ENCODE peak calls at places on chromosomes 2 and 18, in five cellular contexts. One of them, this sample, is unnamed.

GRCh38 chr2:43507137-43507536 is 88.7 kb downstream of the THADA start:
- DNase-seq in right cardiac atrium: no peak
- DNase-seq in heart left ventricle: no peak
- DNase-seq in fibroblast of lung: no peak
- DNase-seq in mesenchymal stem cell: no peak
- DNase-seq in this sample: peak; percentile 59

GRCh38 chr2:101521497-101521896 is 46.6 kb upstream of the RFX8 start:
- DNase-seq in heart left ventricle: no peak
- DNase-seq in right cardiac atrium: no peak
- DNase-seq in mesenchymal stem cell: no peak
- DNase-seq in fibroblast of lung: no peak
- DNase-seq in this sample: no peak

GRCh38 chr2:30514134-30514860 is 67.3 kb downstream of the LCLAT1 start:
- DNase-seq in right cardiac atrium: peak; percentile 62
- DNase-seq in mesenchymal stem cell: peak; percentile 78
- DNase-seq in heart left ventricle: peak; percentile 69
- DNase-seq in fibroblast of lung: peak; percentile 89
- DNase-seq in this sample: peak; percentile 52

GRCh38 chr2:240226672-240227537 is 86.4 kb upstream of the OTOS start:
- DNase-seq in mesenchymal stem cell: no peak
- DNase-seq in fibroblast of lung: no peak
- DNase-seq in heart left ventricle: peak; percentile 13
- DNase-seq in right cardiac atrium: no peak
- DNase-seq in this sample: no peak

GRCh38 chr2:146912536-146912935 is 932.3 kb upstream of the ACVR2A start:
- DNase-seq in mesenchymal stem cell: no peak
- DNase-seq in heart left ventricle: no peak
- DNase-seq in fibroblast of lung: no peak
- DNase-seq in right cardiac atrium: no peak
- DNase-seq in this sample: no peak

GRCh38 chr2:127479219-127479825 is 47.0 kb downstream of the IWS1 start:
- DNase-seq in right cardiac atrium: no peak
- DNase-seq in mesenchymal stem cell: peak; percentile 71
- DNase-seq in heart left ventricle: no peak
- DNase-seq in fibroblast of lung: peak; percentile 81
- DNase-seq in this sample: peak; percentile 12

GRCh38 chr2:45141883-45142866 is 132.9 kb upstream of the SIX2 start:
- DNase-seq in heart left ventricle: no peak
- DNase-seq in mesenchymal stem cell: no peak
- DNase-seq in fibroblast of lung: no peak
- DNase-seq in right cardiac atrium: no peak
- DNase-seq in this sample: no peak

GRCh38 chr2:80547344-80547743 is 242.8 kb upstream of the LRRTM1 start:
- DNase-seq in fibroblast of lung: no peak
- DNase-seq in mesenchymal stem cell: no peak
- DNase-seq in heart left ventricle: no peak
- DNase-seq in right cardiac atrium: no peak
- DNase-seq in this sample: no peak

GRCh38 chr2:127577973-127578372 is 42.5 kb downstream of the MYO7B start:
- DNase-seq in heart left ventricle: peak; percentile 11
- DNase-seq in right cardiac atrium: no peak
- DNase-seq in fibroblast of lung: no peak
- DNase-seq in mesenchymal stem cell: no peak
- DNase-seq in this sample: no peak

GRCh38 chr2:9168851-9169250 is 37.8 kb upstream of the ASAP2 start:
- DNase-seq in mesenchymal stem cell: no peak
- DNase-seq in right cardiac atrium: no peak
- DNase-seq in fibroblast of lung: no peak
- DNase-seq in heart left ventricle: no peak
- DNase-seq in this sample: no peak

GRCh38 chr2:191836853-191837769 is 9.8 kb downstream of the CAVIN2 start:
- DNase-seq in mesenchymal stem cell: no peak
- DNase-seq in heart left ventricle: peak; percentile 40
- DNase-seq in right cardiac atrium: peak; percentile 47
- DNase-seq in fibroblast of lung: peak; percentile 33
- DNase-seq in this sample: no peak

GRCh38 chr2:204260162-204260877 is 285.0 kb upstream of the PARD3B start:
- DNase-seq in heart left ventricle: peak; percentile 70
- DNase-seq in mesenchymal stem cell: peak; percentile 84
- DNase-seq in right cardiac atrium: peak; percentile 86
- DNase-seq in fibroblast of lung: peak; percentile 78
- DNase-seq in this sample: peak; percentile 19

GRCh38 chr2:158179660-158180059 is 78.0 kb downstream of the UPP2 start:
- DNase-seq in fibroblast of lung: peak; percentile 54
- DNase-seq in heart left ventricle: no peak
- DNase-seq in mesenchymal stem cell: peak; percentile 38
- DNase-seq in right cardiac atrium: no peak
- DNase-seq in this sample: no peak

GRCh38 chr18:5066380-5066977 is 130.6 kb downstream of the AKAIN1 start:
- DNase-seq in heart left ventricle: no peak
- DNase-seq in fibroblast of lung: no peak
- DNase-seq in mesenchymal stem cell: no peak
- DNase-seq in right cardiac atrium: no peak
- DNase-seq in this sample: no peak

GRCh38 chr2:24353933-24354332 is 6.4 kb downstream of the ITSN2 start:
- DNase-seq in mesenchymal stem cell: no peak
- DNase-seq in fibroblast of lung: no peak
- DNase-seq in heart left ventricle: no peak
- DNase-seq in right cardiac atrium: no peak
- DNase-seq in this sample: no peak

GRCh38 chr18:77046994-77047393 is 85.6 kb downstream of the MBP start:
- DNase-seq in fibroblast of lung: no peak
- DNase-seq in right cardiac atrium: no peak
- DNase-seq in mesenchymal stem cell: no peak
- DNase-seq in heart left ventricle: no peak
- DNase-seq in this sample: no peak

GRCh38 chr18:71503222-71503621 is 1040.9 kb downstream of the CBLN2 start:
- DNase-seq in mesenchymal stem cell: no peak
- DNase-seq in right cardiac atrium: no peak
- DNase-seq in fibroblast of lung: no peak
- DNase-seq in heart left ventricle: no peak
- DNase-seq in this sample: no peak

GRCh38 chr2:96842600-96842999 is 1.2 kb downstream of the ANKRD23 start:
- DNase-seq in fibroblast of lung: no peak
- DNase-seq in heart left ventricle: peak; percentile 64
- DNase-seq in mesenchymal stem cell: no peak
- DNase-seq in right cardiac atrium: peak; percentile 83
- DNase-seq in this sample: no peak

GRCh38 chr18:63314991-63315662 is 4.4 kb downstream of the BCL2 start:
- DNase-seq in mesenchymal stem cell: no peak
- DNase-seq in heart left ventricle: no peak
- DNase-seq in fibroblast of lung: no peak
- DNase-seq in right cardiac atrium: no peak
- DNase-seq in this sample: no peak

GRCh38 chr2:236369606-236370005 is 105.4 kb upstream of the ASB18 start:
- DNase-seq in right cardiac atrium: peak; percentile 80
- DNase-seq in mesenchymal stem cell: no peak
- DNase-seq in heart left ventricle: no peak
- DNase-seq in fibroblast of lung: no peak
- DNase-seq in this sample: no peak

GRCh38 chr2:234446404-234447076 is 50.3 kb downstream of the ARL4C start:
- DNase-seq in mesenchymal stem cell: peak; percentile 21
- DNase-seq in fibroblast of lung: no peak
- DNase-seq in heart left ventricle: peak; percentile 77
- DNase-seq in right cardiac atrium: peak; percentile 85
- DNase-seq in this sample: peak; percentile 96

GRCh38 chr18:49904871-49905555 is 91.7 kb upstream of the ACAA2 start:
- DNase-seq in mesenchymal stem cell: no peak
- DNase-seq in right cardiac atrium: no peak
- DNase-seq in heart left ventricle: no peak
- DNase-seq in fibroblast of lung: no peak
- DNase-seq in this sample: no peak

GRCh38 chr2:204825054-204825453 is 279.8 kb downstream of the PARD3B start:
- DNase-seq in heart left ventricle: no peak
- DNase-seq in mesenchymal stem cell: peak; percentile 25
- DNase-seq in fibroblast of lung: no peak
- DNase-seq in right cardiac atrium: no peak
- DNase-seq in this sample: no peak

GRCh38 chr2:231604101-231604684 is 11.5 kb downstream of the TEX44 start:
- DNase-seq in right cardiac atrium: peak; percentile 83
- DNase-seq in heart left ventricle: peak; percentile 54
- DNase-seq in mesenchymal stem cell: no peak
- DNase-seq in fibroblast of lung: no peak
- DNase-seq in this sample: peak; percentile 69

GRCh38 chr2:14778015-14778414 is 145.5 kb downstream of the LRATD1 start:
- DNase-seq in right cardiac atrium: no peak
- DNase-seq in heart left ventricle: no peak
- DNase-seq in mesenchymal stem cell: peak; percentile 5
- DNase-seq in fibroblast of lung: peak; percentile 26
- DNase-seq in this sample: peak; percentile 84

GRCh38 chr2:8036366-8036765 is 645.5 kb upstream of the ID2 start:
- DNase-seq in right cardiac atrium: no peak
- DNase-seq in fibroblast of lung: no peak
- DNase-seq in heart left ventricle: no peak
- DNase-seq in mesenchymal stem cell: no peak
- DNase-seq in this sample: no peak

GRCh38 chr2:126359494-126359893 is 296.5 kb upstream of the GYPC start:
- DNase-seq in right cardiac atrium: no peak
- DNase-seq in fibroblast of lung: peak; percentile 15
- DNase-seq in heart left ventricle: no peak
- DNase-seq in mesenchymal stem cell: peak; percentile 26
- DNase-seq in this sample: no peak

GRCh38 chr2:140256080-140256479 is 1475.9 kb upstream of the NXPH2 start:
- DNase-seq in fibroblast of lung: no peak
- DNase-seq in right cardiac atrium: no peak
- DNase-seq in mesenchymal stem cell: no peak
- DNase-seq in heart left ventricle: no peak
- DNase-seq in this sample: no peak

GRCh38 chr2:217927601-217928323 is 75.0 kb downstream of the TNS1 start:
- DNase-seq in heart left ventricle: no peak
- DNase-seq in fibroblast of lung: no peak
- DNase-seq in right cardiac atrium: no peak
- DNase-seq in mesenchymal stem cell: no peak
- DNase-seq in this sample: no peak

GRCh38 chr2:217922101-217923006 is 80.4 kb downstream of the TNS1 start:
- DNase-seq in right cardiac atrium: peak; percentile 82
- DNase-seq in mesenchymal stem cell: no peak
- DNase-seq in fibroblast of lung: peak; percentile 26
- DNase-seq in heart left ventricle: peak; percentile 65
- DNase-seq in this sample: no peak

GRCh38 chr2:217923007-217923686 is 79.6 kb downstream of the TNS1 start:
- DNase-seq in heart left ventricle: no peak
- DNase-seq in right cardiac atrium: peak; percentile 7
- DNase-seq in fibroblast of lung: no peak
- DNase-seq in mesenchymal stem cell: no peak
- DNase-seq in this sample: no peak

GRCh38 chr2:217926801-217927200 is 76.0 kb downstream of the TNS1 start:
- DNase-seq in heart left ventricle: no peak
- DNase-seq in fibroblast of lung: no peak
- DNase-seq in right cardiac atrium: no peak
- DNase-seq in mesenchymal stem cell: no peak
- DNase-seq in this sample: no peak

DNA sequence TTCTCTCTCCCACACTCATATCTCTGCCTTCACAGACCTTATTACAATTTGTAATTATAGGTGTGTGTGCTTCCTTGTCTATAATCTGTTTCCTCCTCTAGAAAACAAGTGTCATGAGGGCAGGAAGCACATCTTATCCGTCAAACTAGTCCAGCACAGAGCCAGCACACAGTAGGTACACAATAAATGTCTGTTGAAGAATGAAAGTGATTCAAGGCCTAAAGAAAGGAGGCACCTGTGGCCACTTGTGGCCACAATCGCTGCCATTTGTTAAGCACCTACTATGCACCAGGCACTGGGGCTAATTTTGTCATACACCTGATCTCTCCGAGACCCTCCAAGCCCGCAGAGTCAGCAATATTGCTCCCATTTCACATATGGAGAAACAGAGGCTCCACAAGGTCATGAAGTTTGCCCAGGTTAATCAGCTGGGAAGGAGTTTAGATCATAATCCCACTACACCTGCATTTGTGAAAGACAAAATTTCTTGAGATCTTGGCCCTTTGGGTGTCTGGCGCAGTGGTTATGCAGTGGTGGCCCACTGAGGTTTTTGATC is 78.4 kb downstream of the TNS1 start:
- DNase-seq in fibroblast of lung: no peak
- DNase-seq in right cardiac atrium: peak; percentile 4
- DNase-seq in mesenchymal stem cell: no peak
- DNase-seq in heart left ventricle: no peak
- DNase-seq in this sample: no peak
- H3K27ac ChIP-seq in fibroblast of lung: no peak overlapping the region
- H3K27ac ChIP-seq in right cardiac atrium: peak overlapping the region; percentile 70
- H3K27ac ChIP-seq in mesenchymal stem cell: no peak overlapping the region
- H3K27ac ChIP-seq in heart left ventricle: peak overlapping the region; percentile 94
- H3K27ac ChIP-seq in this sample: no peak overlapping the region

GRCh38 chr18:58316400-58316942 is 272.4 kb downstream of the NEDD4L start:
- DNase-seq in fibroblast of lung: no peak
- DNase-seq in heart left ventricle: no peak
- DNase-seq in right cardiac atrium: no peak
- DNase-seq in mesenchymal stem cell: no peak
- DNase-seq in this sample: no peak
- H3K27ac ChIP-seq in fibroblast of lung: no peak overlapping the region
- H3K27ac ChIP-seq in heart left ventricle: peak overlapping the region; percentile 64
- H3K27ac ChIP-seq in right cardiac atrium: peak overlapping the region; percentile 77
- H3K27ac ChIP-seq in mesenchymal stem cell: no peak overlapping the region
- H3K27ac ChIP-seq in this sample: peak overlapping the region; percentile 91

GRCh38 chr2:64203131-64204005 is 59.1 kb upstream of the PELI1 start:
- DNase-seq in mesenchymal stem cell: peak; percentile 92
- DNase-seq in right cardiac atrium: no peak
- DNase-seq in heart left ventricle: no peak
- DNase-seq in fibroblast of lung: peak; percentile 72
- DNase-seq in this sample: peak; percentile 61

GRCh38 chr2:64201086-64201627 is 56.9 kb upstream of the PELI1 start:
- DNase-seq in heart left ventricle: no peak
- DNase-seq in fibroblast of lung: no peak
- DNase-seq in right cardiac atrium: no peak
- DNase-seq in mesenchymal stem cell: peak; percentile 33
- DNase-seq in this sample: no peak

GRCh38 chr2:64204006-64204632 is 59.9 kb upstream of the PELI1 start:
- DNase-seq in right cardiac atrium: peak; percentile 56
- DNase-seq in mesenchymal stem cell: peak; percentile 98
- DNase-seq in fibroblast of lung: peak; percentile 36
- DNase-seq in heart left ventricle: peak; percentile 36
- DNase-seq in this sample: peak; percentile 90

GRCh38 chr2:64204716-64205115 is 60.5 kb upstream of the PELI1 start:
- DNase-seq in heart left ventricle: no peak
- DNase-seq in mesenchymal stem cell: peak; percentile 28
- DNase-seq in right cardiac atrium: no peak
- DNase-seq in fibroblast of lung: no peak
- DNase-seq in this sample: no peak

GRCh38 chr2:64202206-64202864 is 58.1 kb upstream of the PELI1 start:
- DNase-seq in mesenchymal stem cell: peak; percentile 99
- DNase-seq in heart left ventricle: no peak
- DNase-seq in fibroblast of lung: peak; percentile 97
- DNase-seq in right cardiac atrium: no peak
- DNase-seq in this sample: peak; percentile 52
- H3K27ac ChIP-seq in mesenchymal stem cell: no peak overlapping the region
- H3K27ac ChIP-seq in heart left ventricle: peak overlapping the region; percentile 76
- H3K27ac ChIP-seq in fibroblast of lung: no peak overlapping the region
- H3K27ac ChIP-seq in right cardiac atrium: no peak overlapping the region
- H3K27ac ChIP-seq in this sample: no peak overlapping the region

DNA sequence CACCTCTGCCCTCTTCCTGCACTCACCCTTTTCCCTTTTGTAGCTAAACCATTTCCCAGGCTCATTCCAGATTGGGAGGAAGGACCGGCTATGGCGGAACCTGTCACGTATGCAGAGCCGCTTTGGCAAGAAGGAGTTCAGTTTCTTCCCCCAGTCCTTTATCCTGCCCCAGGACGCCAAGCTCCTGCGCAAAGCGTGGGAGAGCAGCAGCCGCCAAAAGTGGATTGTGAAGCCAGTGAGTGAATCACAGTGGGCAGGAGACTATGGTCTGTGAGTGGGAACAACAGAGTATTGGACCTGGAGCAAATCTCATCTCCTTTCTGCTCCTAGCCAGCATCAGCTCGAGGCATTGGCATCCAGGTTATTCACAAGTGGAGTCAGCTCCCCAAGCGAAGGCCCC is 35.0 kb upstream of the CYP27A1 start:
- DNase-seq in right cardiac atrium: peak; percentile 61
- DNase-seq in heart left ventricle: no peak
- DNase-seq in fibroblast of lung: no peak
- DNase-seq in mesenchymal stem cell: no peak
- DNase-seq in this sample: no peak
- H3K27ac ChIP-seq in right cardiac atrium: peak overlapping the region; percentile 18
- H3K27ac ChIP-seq in heart left ventricle: no peak overlapping the region
- H3K27ac ChIP-seq in fibroblast of lung: no peak overlapping the region
- H3K27ac ChIP-seq in mesenchymal stem cell: no peak overlapping the region
- H3K27ac ChIP-seq in this sample: peak overlapping the region; percentile 92